ENCODE peak calls at places on chromosome 21, in six cellular contexts. T, Z, I, H, N and D are unnamed samples.

GRCh38 chr21:28899744-28900143 is 92.9 kb downstream of the LTN1 start:
- DNase-seq in T (peak; percentile 11), Z (peak; percentile 87), I (no peak), H (peak; percentile 24), N (no peak), D (no peak)

GRCh38 chr21:29640233-29640554 is 299.6 kb downstream of the GRIK1 start:
- DNase-seq in T (no peak), Z (no peak), I (no peak), H (no peak), N (no peak), D (no peak)

GRCh38 chr21:21084179-21084578 is 86.0 kb downstream of the NCAM2 start:
- DNase-seq in T (no peak), Z (no peak), I (no peak), H (no peak), N (no peak), D (no peak)

GRCh38 chr21:39141502-39141901 is 41.7 kb downstream of the PSMG1 start:
- DNase-seq in T (no peak), Z (peak; percentile 47), I (peak; percentile 57), H (no peak), N (no peak), D (no peak)

GRCh38 chr21:34367320-34367935 is 3.6 kb downstream of the KCNE2 start:
- DNase-seq in T (peak; percentile 93), Z (peak; percentile 93), I (peak; percentile 45), H (peak; percentile 84), N (peak; percentile 90), D (peak; percentile 80)

GRCh38 chr21:22575165-22575584 is 1577.0 kb downstream of the NCAM2 start:
- DNase-seq in T (peak; percentile 47), Z (no peak), I (peak; percentile 71), H (peak; percentile 48), N (peak; percentile 72), D (no peak)

GRCh38 chr21:26124896-26125295 is 45.7 kb downstream of the APP start:
- DNase-seq in T (no peak), Z (no peak), I (no peak), H (no peak), N (no peak), D (no peak)

GRCh38 chr21:26840206-26840605 is 5.0 kb downstream of the ADAMTS1 start:
- DNase-seq in T (no peak), Z (no peak), I (no peak), H (no peak), N (no peak), D (no peak)

GRCh38 chr21:37155216-37155615 is 82.2 kb downstream of the TTC3 start:
- DNase-seq in T (peak; percentile 79), Z (no peak), I (no peak), H (no peak), N (peak; percentile 51), D (no peak)

GRCh38 chr21:33976082-33976979 is 60.7 kb upstream of the ATP5PO start:
- DNase-seq in T (peak; percentile 98), Z (peak; percentile 94), I (no peak), H (no peak), N (peak; percentile 42), D (peak; percentile 18)

GRCh38 chr21:33947451-33948095 is 32.0 kb upstream of the ATP5PO start:
- DNase-seq in T (peak; percentile 99), Z (peak; percentile 99), I (peak; percentile 38), H (peak; percentile 90), N (peak; percentile 95), D (peak; percentile 83)

DNA sequence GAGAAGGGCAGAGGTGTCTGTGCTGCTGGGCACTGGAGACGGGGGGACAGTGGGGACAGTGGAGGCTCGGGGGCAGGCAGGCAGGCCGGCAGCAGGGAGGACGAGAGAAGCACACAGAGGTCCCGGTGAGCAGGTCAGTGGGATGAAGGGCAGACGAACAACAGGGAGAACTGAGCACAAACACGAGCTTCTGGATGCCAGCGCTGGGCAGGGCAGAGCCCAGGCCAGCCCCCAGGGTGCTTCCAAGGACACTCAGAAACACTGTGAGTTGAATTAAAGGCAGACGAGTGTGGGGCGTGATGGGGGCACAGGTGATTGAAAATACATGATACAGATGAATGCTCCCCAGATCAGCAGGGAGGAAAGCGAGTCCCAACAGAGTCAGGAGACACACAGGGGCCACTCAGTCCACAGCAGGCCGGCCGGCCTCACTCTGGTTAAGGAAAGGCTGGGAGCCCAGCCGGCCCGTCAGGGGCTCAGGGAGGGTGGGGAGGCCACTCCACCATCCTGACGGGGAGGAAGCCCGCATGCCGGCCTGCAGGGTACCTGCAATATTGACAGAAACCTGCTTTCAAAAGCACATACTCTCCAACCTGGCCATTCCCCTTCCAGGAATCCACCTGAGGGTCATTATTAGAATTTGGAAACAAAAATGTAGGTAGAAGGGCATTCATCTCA is 14.1 kb downstream of the SLC19A1 start:
- DNase-seq in T (no peak), Z (no peak), I (no peak), H (no peak), N (no peak), D (no peak)
- H3K9me2 ChIP-seq in T (no peaks in the 10 kb centered on the region), Z (no peaks in the 10 kb centered on the region), I (no peaks in the 10 kb centered on the region), H (no peaks in the 10 kb centered on the region), N (no peaks in the 10 kb centered on the region), D (no peaks in the 10 kb centered on the region)

DNA sequence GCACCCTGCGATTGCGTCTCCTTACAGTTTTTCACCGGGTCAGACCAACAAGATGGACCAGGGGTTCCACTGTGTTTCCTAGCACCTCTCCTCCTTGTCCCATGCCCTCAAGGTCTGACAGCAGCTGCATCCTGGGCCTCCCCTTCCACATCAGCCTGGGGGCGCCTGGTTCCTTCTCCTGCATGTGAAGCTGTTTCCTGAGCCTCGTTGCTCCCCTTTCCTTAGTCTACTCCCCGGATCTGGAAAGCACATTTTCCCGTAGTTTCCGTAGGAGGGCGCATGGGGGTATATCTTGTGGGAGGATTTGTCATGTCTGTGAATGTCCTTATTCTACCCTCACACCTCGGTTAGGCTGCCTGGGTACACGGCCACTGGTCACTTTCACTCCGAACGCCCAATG is 6.1 kb downstream of the PRDM15 start:
- DNase-seq in T (no peak), Z (no peak), I (no peak), H (no peak), N (peak; percentile 57), D (no peak)
- H3F3A ChIP-seq in T (no peaks in the 10 kb centered on the region), Z (peaks cover 6% of the 10 kb centered on the region), I (peaks cover 4% of the 10 kb centered on the region), H (peaks cover 18% of the 10 kb centered on the region), N (no peaks in the 10 kb centered on the region), D (no peaks in the 10 kb centered on the region)

DNA sequence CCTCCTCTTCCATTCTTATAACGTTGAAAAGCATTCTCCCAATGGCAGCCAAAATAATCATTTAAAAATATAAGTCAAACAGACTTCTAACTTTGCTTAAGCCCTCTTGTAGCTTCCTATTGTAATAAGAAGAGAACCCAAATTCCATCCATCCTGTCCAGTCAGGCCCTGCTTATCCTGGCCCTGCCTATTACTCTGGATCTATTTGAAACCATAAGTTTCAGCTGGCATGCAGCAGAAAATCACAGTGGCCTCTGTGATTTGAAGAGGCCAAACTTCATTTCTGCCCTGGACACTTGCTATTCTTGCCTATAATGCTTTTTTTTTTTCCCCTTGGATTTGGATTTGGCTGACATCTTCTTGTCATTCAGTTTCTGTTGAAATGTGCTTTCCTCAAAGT is 642.8 kb downstream of the USP25 start:
- DNase-seq in T (no peak), Z (no peak), I (no peak), H (no peak), N (no peak), D (no peak)
- H3K9me2 ChIP-seq in T (no peaks in the 10 kb centered on the region), Z (no peaks in the 10 kb centered on the region), I (no peaks in the 10 kb centered on the region), H (no peaks in the 10 kb centered on the region), N (no peaks in the 10 kb centered on the region), D (no peaks in the 10 kb centered on the region)

DNA sequence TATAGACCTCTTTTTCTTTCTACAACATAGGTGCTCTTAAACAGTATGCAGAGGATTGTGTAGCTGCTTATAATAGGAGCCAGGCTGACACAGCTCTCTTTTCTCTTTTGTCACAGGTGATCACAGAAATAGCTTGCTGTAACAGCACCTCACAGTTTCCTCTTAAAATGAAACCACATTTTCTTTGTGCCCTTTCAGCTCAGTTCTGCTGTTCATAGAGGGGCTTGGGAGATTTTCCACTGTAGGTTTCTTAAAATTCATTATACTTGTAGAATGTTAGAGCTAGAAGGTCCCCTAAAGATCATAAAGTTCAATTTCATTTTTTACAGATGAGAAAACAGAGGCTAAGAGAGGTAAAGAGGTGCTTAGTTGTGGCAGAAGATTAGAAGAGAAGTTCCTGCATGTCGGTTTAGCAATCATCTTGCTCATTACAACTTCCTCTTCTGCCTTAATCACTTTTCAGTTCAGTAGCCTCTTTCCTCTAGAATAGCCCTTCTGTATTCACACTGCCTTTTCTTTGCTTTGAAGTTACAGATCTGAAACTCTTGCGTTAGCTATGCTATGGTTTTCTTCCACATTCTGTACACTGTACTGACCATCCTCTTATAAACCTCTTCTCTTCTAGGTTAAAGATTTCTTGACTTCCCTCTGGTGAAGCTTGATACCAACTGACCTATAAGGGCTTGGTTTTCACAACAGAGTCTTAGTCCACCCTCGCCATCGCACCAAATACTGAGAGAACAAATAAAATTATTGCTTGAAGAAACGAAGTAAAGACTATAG is 35.1 kb downstream of the C21orf91 start:
- DNase-seq in T (no peak), Z (no peak), I (no peak), H (peak; percentile 89), N (no peak), D (no peak)
- H3F3A ChIP-seq in T (no peaks in the 10 kb centered on the region), Z (no peaks in the 10 kb centered on the region), I (no peaks in the 10 kb centered on the region), H (peaks cover 75% of the 10 kb centered on the region), N (no peaks in the 10 kb centered on the region), D (no peaks in the 10 kb centered on the region)

GRCh38 chr21:35401476-35401875 is 352.4 kb upstream of the RUNX1 start:
- DNase-seq in T (peak; percentile 33), Z (peak; percentile 34), I (no peak), H (no peak), N (no peak), D (no peak)
- H3K9me2 ChIP-seq in T (no peaks in the 10 kb centered on the region), Z (no peaks in the 10 kb centered on the region), I (no peaks in the 10 kb centered on the region), H (no peaks in the 10 kb centered on the region), N (peaks cover 7% of the 10 kb centered on the region), D (no peaks in the 10 kb centered on the region)

GRCh38 chr21:17436626-17437111 is 76.2 kb upstream of the CXADR start:
- DNase-seq in T (no peak), Z (no peak), I (peak; percentile 27), H (no peak), N (peak; percentile 6), D (no peak)
- H3F3A ChIP-seq in T (peaks cover 3% of the 10 kb centered on the region), Z (no peaks in the 10 kb centered on the region), I (no peaks in the 10 kb centered on the region), H (no peaks in the 10 kb centered on the region), N (no peaks in the 10 kb centered on the region), D (peaks cover 23% of the 10 kb centered on the region)

GRCh38 chr21:43906585-43907370 is 41.8 kb downstream of the AGPAT3 start:
- DNase-seq in T (no peak), Z (no peak), I (no peak), H (no peak), N (no peak), D (no peak)

GRCh38 chr21:43905726-43906455 is 40.9 kb downstream of the AGPAT3 start:
- DNase-seq in T (no peak), Z (no peak), I (peak; percentile 17), H (no peak), N (no peak), D (no peak)

GRCh38 chr21:43908167-43908566 is 43.1 kb downstream of the AGPAT3 start:
- DNase-seq in T (no peak), Z (peak; percentile 8), I (no peak), H (no peak), N (no peak), D (no peak)

GRCh38 chr21:43909736-43910455 is 44.9 kb downstream of the AGPAT3 start:
- DNase-seq in T (no peak), Z (no peak), I (no peak), H (no peak), N (no peak), D (no peak)

GRCh38 chr21:43907751-43908150 is 42.7 kb downstream of the AGPAT3 start:
- DNase-seq in T (no peak), Z (no peak), I (no peak), H (no peak), N (no peak), D (no peak)
- H3K9me2 ChIP-seq in T (no peaks in the 10 kb centered on the region), Z (no peaks in the 10 kb centered on the region), I (no peaks in the 10 kb centered on the region), H (no peaks in the 10 kb centered on the region), N (no peaks in the 10 kb centered on the region), D (no peaks in the 10 kb centered on the region)

GRCh38 chr21:17796037-17796403 is 23.1 kb downstream of the C21orf91 start:
- DNase-seq in T (no peak), Z (peak; percentile 2), I (no peak), H (no peak), N (no peak), D (no peak)
- H3F3A ChIP-seq in T (no peaks in the 10 kb centered on the region), Z (no peaks in the 10 kb centered on the region), I (no peaks in the 10 kb centered on the region), H (peaks cover 19% of the 10 kb centered on the region), N (no peaks in the 10 kb centered on the region), D (no peaks in the 10 kb centered on the region)